ENCODE peak calls at places on chromosomes 7 and 10, in eight cellular contexts. I, K, Z, A, G, B, V and H are unnamed samples.
A peak's percentile ranks its signal among the peaks of the same experiment; 100 is the strongest.

GRCh38 chr10:71766717-71767419 is 6.5 kb downstream of the VSIR start:
- DNase-seq in I (no peak), K (no peak), Z (peak; percentile 97), A (no peak), G (peak; percentile 59), B (peak; percentile 95), V (peak; percentile 98), H (no peak)

GRCh38 chr7:28354601-28355062 is 57.7 kb upstream of the CREB5 start:
- DNase-seq in I (no peak), K (no peak), Z (peak; percentile 69), A (no peak), G (peak; percentile 20), B (no peak), V (peak; percentile 10), H (no peak)

GRCh38 chr10:69382382-69383117 is 34.2 kb downstream of the TACR2 start:
- DNase-seq in I (no peak), K (no peak), Z (peak; percentile 69), A (no peak), G (no peak), B (no peak), V (peak; percentile 79), H (no peak)

GRCh38 chr7:88116395-88116794 is 103.4 kb downstream of the SRI start:
- DNase-seq in I (no peak), K (no peak), Z (no peak), A (no peak), G (no peak), B (no peak), V (no peak), H (no peak)

GRCh38 chr7:154875297-154875696 is 127.6 kb downstream of the PAXIP1 start:
- DNase-seq in I (no peak), K (no peak), Z (no peak), A (no peak), G (no peak), B (no peak), V (no peak), H (no peak)

GRCh38 chr10:71132321-71132810 is 80.0 kb upstream of the UNC5B start:
- DNase-seq in I (no peak), K (no peak), Z (no peak), A (no peak), G (no peak), B (no peak), V (no peak), H (no peak)

GRCh38 chr7:15015545-15016314 is 113.2 kb upstream of the DGKB start:
- DNase-seq in I (peak; percentile 86), K (no peak), Z (peak; percentile 88), A (peak; percentile 15), G (peak; percentile 22), B (peak; percentile 53), V (no peak), H (no peak)

GRCh38 chr7:155781433-155781832 is 30.8 kb downstream of the SHH start:
- DNase-seq in I (no peak), K (no peak), Z (no peak), A (no peak), G (no peak), B (no peak), V (no peak), H (no peak)

GRCh38 chr7:29019896-29020295 is 61.8 kb upstream of the TRIL start:
- DNase-seq in I (no peak), K (no peak), Z (no peak), A (no peak), G (no peak), B (no peak), V (no peak), H (no peak)

GRCh38 chr7:91424372-91424771 is 160.1 kb downstream of the FZD1 start:
- DNase-seq in I (peak; percentile 58), K (no peak), Z (no peak), A (no peak), G (no peak), B (no peak), V (no peak), H (no peak)

GRCh38 chr10:2925631-2926030 is 141.7 kb upstream of the PFKP start:
- DNase-seq in I (no peak), K (no peak), Z (peak; percentile 66), A (no peak), G (no peak), B (no peak), V (no peak), H (peak; percentile 62)

GRCh38 chr10:132458595-132459251 is 61.7 kb downstream of the PWWP2B start:
- DNase-seq in I (peak; percentile 72), K (peak; percentile 44), Z (peak; percentile 13), A (peak; percentile 84), G (no peak), B (peak; percentile 48), V (no peak), H (no peak)

GRCh38 chr10:14653271-14654161 is 121.2 kb downstream of the FAM107B start:
- DNase-seq in I (peak; percentile 52), K (no peak), Z (peak; percentile 95), A (no peak), G (no peak), B (peak; percentile 80), V (peak; percentile 74), H (peak; percentile 75)

GRCh38 chr7:37216156-37216839 is 232.4 kb downstream of the ELMO1 start:
- DNase-seq in I (no peak), K (no peak), Z (peak; percentile 19), A (no peak), G (no peak), B (no peak), V (no peak), H (no peak)

GRCh38 chr10:29998142-29998808 is 61.1 kb downstream of the JCAD start:
- DNase-seq in I (peak; percentile 77), K (peak; percentile 57), Z (peak; percentile 94), A (peak; percentile 83), G (peak; percentile 80), B (peak; percentile 75), V (peak; percentile 16), H (peak; percentile 54)

GRCh38 chr7:5636914-5637313 is 144.5 kb downstream of the RNF216 start:
- DNase-seq in I (no peak), K (no peak), Z (peak; percentile 93), A (no peak), G (no peak), B (peak; percentile 82), V (peak; percentile 77), H (no peak)

DNA sequence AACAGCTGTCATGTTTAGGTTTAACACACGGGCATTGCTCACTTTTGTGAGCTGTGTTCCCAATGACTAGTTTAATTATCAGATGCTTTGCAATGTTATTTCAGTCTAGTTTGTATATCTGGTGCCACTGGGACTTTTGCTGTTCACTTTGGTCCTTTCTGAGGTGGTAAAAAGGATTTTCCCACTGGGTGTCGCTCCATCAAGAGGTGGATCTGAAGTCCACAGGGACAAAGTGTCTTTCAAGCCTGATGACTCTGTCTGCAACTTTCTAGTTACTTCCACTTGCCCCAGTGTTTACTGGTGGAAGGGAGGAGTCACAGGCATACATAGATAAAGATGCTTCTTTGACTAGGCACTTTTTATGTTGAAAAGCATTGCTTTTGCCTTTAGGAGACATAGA is 242.2 kb downstream of the HGF start:
- DNase-seq in I (no peak), K (no peak), Z (peak; percentile 11), A (no peak), G (no peak), B (no peak), V (no peak), H (no peak)
- TF ChIP-seq CTCF in I (no peak), K (no peak), Z (peak; percentile 22), A (no peak), G (peak; percentile 53), B (no peak), V (no peak), H (no peak)

DNA sequence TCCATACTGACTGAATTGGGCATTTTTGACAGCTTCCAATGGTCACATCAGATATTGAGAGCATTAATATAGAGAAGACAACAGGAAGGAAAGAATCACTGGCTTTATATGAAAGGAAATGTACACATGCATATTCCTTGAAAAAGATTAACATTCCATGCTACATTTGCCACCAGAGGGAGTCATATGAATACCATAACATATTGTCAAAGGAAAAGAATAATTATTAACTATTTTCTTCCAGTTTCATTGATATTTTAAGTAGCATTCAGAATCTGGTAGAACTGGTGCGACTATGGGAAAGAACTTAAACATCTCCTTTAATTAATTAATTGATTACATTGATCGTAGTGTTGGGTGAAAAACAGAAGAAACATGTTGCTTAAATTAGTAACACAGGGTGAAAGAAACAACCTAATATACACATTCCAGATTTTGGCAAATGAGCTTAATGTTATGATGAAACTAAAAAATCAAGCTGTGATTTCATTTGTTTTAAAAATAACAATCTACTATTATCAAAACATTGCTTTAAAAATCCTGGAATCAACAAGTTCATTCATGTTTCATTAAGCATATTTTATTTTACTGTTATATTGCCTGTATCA is 71.5 kb downstream of the GPR85 start:
- DNase-seq in I (no peak), K (no peak), Z (peak; percentile 77), A (no peak), G (no peak), B (no peak), V (no peak), H (no peak)
- TF ChIP-seq CTCF in I (peak; percentile 35), K (no peak), Z (peak; percentile 63), A (peak; percentile 74), G (peak; percentile 43), B (peak; percentile 70), V (peak; percentile 53), H (no peak)

DNA sequence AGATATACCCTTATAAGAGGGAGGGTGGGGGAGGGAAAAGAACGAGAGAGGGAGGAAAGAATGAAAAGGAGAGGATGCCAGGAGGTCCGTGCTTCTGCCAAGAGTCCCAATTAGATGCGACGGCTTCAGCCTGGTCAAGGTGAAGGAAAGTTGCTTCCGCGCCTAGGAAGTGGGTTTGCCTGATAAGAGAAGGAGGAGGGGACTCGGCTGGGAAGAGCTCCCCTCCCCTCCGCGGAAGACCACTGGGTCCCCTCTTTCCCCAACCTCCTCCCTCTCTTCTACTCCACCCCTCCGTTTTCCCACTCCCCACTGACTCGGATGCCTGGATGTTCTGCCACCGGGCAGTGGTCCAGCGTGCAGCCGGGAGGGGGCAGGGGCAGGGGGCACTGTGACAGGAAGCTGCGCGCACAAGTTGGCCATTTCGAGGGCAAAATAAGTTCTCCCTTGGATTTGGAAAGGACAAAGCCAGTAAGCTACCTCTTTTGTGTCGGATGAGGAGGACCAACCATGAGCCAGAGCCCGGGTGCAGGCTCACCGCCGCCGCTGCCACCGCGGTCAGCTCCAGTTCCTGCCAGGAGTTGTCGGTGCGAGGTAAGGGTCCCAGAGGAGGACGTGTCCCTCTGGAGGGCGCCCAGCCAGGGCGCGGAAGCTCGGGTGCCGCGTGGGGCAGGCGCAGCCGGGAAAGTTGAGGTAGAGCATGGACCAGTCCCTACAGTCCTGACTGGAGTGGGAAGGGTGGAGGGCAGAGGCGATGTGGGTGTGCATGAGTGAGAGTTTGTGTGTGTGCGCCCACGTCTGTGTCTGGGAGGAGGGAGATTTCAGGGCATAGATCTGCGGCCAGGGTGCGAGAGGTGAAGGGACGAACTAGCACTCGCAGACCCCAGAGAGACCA is 819 bp downstream of the GRM3 start:
- DNase-seq in I (peak; percentile 65), K (no peak), Z (no peak), A (peak; percentile 25), G (no peak), B (no peak), V (no peak), H (no peak)
- TF ChIP-seq CTCF in I (no peak), K (no peak), Z (no peak), A (no peak), G (no peak), B (no peak), V (no peak), H (no peak)

DNA sequence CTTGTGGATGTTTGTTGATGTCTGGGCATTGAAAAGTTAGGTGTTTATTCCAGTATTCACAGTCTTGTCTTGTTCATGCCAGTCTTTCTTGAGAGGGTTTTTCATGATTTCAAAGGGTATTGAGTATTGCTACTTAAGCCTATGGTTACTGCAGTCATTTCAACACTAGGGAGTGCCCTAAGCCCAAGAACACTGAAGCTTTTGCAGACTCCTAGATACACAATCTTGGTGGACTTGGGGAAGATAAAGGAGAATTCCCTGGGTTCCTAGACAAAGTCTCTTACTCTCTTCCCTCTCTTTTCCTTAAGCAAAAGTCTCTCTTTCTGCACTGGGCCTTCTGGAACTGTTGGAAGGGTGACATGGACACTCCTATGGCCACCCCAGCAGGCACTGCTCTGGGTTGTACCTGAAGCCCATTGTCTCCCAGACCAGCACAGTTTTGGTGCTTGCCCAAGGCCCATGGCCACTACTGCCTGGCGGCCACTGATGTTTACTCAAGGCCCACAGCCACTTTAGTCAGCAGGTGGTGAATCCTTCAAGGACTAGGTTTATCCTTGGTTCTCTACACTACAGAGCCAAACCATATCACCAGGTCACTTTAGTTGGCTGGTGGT is 24.9 kb downstream of the SAMD9 start:
- DNase-seq in I (no peak), K (no peak), Z (peak; percentile 82), A (no peak), G (peak; percentile 25), B (no peak), V (no peak), H (no peak)
- TF ChIP-seq CTCF in I (peak; percentile 72), K (no peak), Z (peak; percentile 73), A (no peak), G (peak; percentile 35), B (peak; percentile 41), V (peak; percentile 63), H (no peak)